ENCODE peak calls at places on chromosome 17, in seven cellular contexts. D is tibial artery; X is CD8-positive, alpha-beta memory T cell; Z is PC-3; R is adrenal gland; U is heart left ventricle; S is stomach. H is an unnamed sample. For H3K9me3, the result is how much of the 10 kb centered on the place peaks cover.

GRCh38 chr17:4553669-4554068 is 1.5 kb downstream of the MYBBP1A start:
- DNase-seq in S (no peak), X (no peak), U (peak), R (no peak), Z (no peak), D (no peak), H (no peak)

GRCh38 chr17:66301418-66301863 is 972 bp upstream of the PRKCA start:
- DNase-seq in S (no peak), X (no peak), D (no peak), U (no peak), Z (no peak), R (no peak), H (no peak)

GRCh38 chr17:61397086-61397842 is 2.4 kb upstream of the TBX2 start:
- DNase-seq in U (peak), R (no peak), D (no peak), X (no peak), S (no peak), Z (no peak), H (no peak)

GRCh38 chr17:11122908-11123307 is 118.1 kb upstream of the SHISA6 start:
- DNase-seq in D (no peak), R (no peak), X (no peak), S (peak), U (peak), Z (no peak), H (no peak)

GRCh38 chr17:80671823-80672105 is 127.1 kb downstream of the RPTOR start:
- DNase-seq in D (no peak), S (no peak), X (no peak), U (no peak), R (no peak), Z (no peak), H (no peak)

GRCh38 chr17:44314869-44315661 is 6.7 kb downstream of the RUNDC3A start:
- DNase-seq in U (no peak), Z (peak), D (no peak), R (no peak), S (peak), X (no peak), H (no peak)

GRCh38 chr17:82702161-82702932 is 3.8 kb upstream of the RAB40B start:
- DNase-seq in S (no peak), D (no peak), Z (no peak), X (no peak), R (no peak), U (no peak), H (no peak)

GRCh38 chr17:48011405-48012150 is 26.0 kb downstream of the COPZ2 start:
- DNase-seq in U (peak), D (no peak), S (peak), X (no peak), Z (peak), R (no peak), H (peak)

GRCh38 chr17:50266384-50267073 is 7.7 kb upstream of the TMEM92 start:
- DNase-seq in R (no peak), S (peak), X (no peak), D (peak), U (peak), Z (peak), H (peak)

DNA sequence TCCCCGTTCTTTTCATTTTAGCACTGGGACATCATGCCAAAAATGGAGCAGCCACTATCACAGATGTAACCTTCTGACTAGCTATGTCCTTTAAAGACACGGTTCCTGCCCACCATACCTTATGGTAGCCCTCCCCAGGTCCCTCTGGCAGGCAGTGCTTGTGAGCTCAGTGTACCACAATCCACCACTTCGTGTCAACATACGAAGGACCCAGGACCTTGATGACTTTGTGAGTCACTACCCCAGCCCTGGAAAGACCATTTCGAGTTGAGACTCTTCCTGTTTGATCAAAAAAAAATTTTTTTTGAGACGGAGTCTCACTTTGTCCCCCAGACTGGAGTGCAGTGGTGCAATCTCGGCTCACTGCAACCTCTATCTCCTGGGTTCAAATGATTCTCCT is 21.0 kb upstream of the FLCN start:
- DNase-seq in Z (no peak), D (no peak), U (no peak), S (no peak), R (no peak), X (no peak), H (no peak)
- H3K9me3 ChIP-seq in Z (under half), D (under half), U (under half), S (under half), R (under half), X (under half), H (under half)

GRCh38 chr17:71284032-71284755 is 836.6 kb upstream of the SOX9 start:
- DNase-seq in D (no peak), S (no peak), U (no peak), X (no peak), R (no peak), Z (no peak), H (no peak)
- H3K9me3 ChIP-seq in D (under half), S (under half), U (under half), X (under half), R (under half), Z (under half), H (under half)

DNA sequence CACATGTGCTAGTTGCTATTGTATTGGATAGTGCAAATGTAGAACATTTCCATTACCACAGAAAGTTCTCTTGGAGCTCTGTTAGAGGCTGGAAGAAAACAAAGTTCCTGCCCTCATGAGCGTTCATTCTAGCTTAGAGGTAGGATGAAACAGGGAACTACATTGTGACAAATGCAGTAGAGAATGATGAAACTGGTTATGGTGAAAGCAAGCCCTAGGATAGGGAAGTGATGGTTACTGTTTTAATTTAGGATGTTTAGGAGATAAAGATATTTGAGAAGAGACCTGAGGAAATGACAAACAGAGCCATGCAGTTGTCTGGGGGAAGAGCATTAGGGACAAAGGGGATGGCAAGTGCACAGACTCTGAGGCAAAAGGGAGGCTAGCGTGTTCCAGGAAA is 50.7 kb downstream of the AATF start:
- DNase-seq in X (no peak), U (no peak), S (no peak), R (no peak), Z (no peak), D (no peak), H (no peak)
- H3K9me3 ChIP-seq in X (under half), U (under half), S (under half), R (under half), Z (under half), D (under half), H (under half)

GRCh38 chr17:21129023-21129681 is 2.4 kb downstream of the DHRS7B start:
- DNase-seq in R (peak), S (no peak), X (no peak), D (peak), U (peak), Z (peak), H (no peak)

GRCh38 chr17:21131090-21131616 is 4.4 kb downstream of the DHRS7B start:
- DNase-seq in Z (no peak), S (no peak), R (no peak), D (no peak), X (no peak), U (no peak), H (no peak)

GRCh38 chr17:21132428-21132827 is 5.7 kb downstream of the DHRS7B start:
- DNase-seq in U (peak), Z (no peak), R (no peak), D (no peak), X (no peak), S (no peak), H (no peak)

DNA sequence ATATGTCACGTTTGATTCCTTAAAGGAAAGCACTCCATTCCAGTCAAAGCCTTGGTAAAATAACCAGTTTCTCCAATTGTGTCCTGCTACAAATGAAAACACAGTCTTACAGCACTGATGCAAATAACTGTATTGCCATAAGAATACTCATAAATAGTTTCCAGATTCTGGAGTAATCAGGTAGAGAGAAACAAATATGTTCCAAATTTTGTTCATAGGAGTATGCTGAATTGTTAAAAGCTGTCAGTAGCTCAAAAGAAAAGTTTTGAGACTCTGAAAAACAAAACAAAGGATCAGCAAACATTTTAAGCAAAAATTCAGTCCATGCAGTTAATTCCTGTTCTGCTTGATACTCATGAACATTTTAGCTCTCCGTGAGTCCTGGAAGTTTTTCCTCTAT is 7.8 kb downstream of the DHRS7B start:
- DNase-seq in D (no peak), U (no peak), Z (no peak), X (no peak), S (no peak), R (no peak), H (no peak)
- H3K9me3 ChIP-seq in D (under half), U (under half), Z (under half), X (under half), S (under half), R (under half), H (under half)

GRCh38 chr17:3318336-3318735 is 20.2 kb upstream of the OR3A1 start:
- DNase-seq in D (no peak), U (no peak), R (no peak), X (no peak), S (no peak), Z (peak), H (no peak)

DNA sequence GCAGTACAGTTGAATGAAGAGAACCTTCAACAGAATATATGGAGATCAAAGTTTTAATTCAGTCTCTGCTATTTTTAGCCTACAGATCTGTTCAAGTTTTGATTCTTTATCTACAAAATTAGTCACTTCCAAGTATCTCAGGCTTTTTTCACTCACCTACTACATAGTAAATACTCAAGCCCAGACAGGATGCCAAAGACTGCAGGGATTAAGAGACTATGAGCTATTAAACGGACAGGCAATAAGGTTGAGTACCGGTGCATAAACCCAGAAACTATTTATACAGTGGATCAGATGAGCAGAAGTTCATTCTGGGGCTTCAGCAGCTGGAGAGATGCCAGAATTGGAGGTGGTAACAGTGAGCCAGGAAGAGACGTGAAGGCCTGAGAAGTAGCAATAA is 18.7 kb upstream of the OR3A1 start:
- DNase-seq in R (no peak), Z (no peak), X (no peak), U (no peak), S (no peak), D (no peak), H (no peak)
- H3K9me3 ChIP-seq in R (under half), Z (under half), X (under half), U (under half), S (under half), D (under half), H (under half)

GRCh38 chr17:68587847-68588246 is 13.3 kb downstream of the FAM20A start:
- DNase-seq in S (no peak), X (no peak), Z (no peak), R (no peak), U (no peak), D (no peak), H (no peak)

GRCh38 chr17:68587026-68587425 is 14.1 kb downstream of the FAM20A start:
- DNase-seq in X (no peak), S (no peak), U (no peak), Z (no peak), R (no peak), D (no peak), H (no peak)

GRCh38 chr17:68588362-68588761 is 12.8 kb downstream of the FAM20A start:
- DNase-seq in R (no peak), U (no peak), X (no peak), S (no peak), Z (no peak), D (no peak), H (no peak)

GRCh38 chr17:68591583-68591982 is 9.6 kb downstream of the FAM20A start:
- DNase-seq in R (peak), U (peak), S (no peak), X (no peak), Z (peak), D (no peak), H (no peak)

DNA sequence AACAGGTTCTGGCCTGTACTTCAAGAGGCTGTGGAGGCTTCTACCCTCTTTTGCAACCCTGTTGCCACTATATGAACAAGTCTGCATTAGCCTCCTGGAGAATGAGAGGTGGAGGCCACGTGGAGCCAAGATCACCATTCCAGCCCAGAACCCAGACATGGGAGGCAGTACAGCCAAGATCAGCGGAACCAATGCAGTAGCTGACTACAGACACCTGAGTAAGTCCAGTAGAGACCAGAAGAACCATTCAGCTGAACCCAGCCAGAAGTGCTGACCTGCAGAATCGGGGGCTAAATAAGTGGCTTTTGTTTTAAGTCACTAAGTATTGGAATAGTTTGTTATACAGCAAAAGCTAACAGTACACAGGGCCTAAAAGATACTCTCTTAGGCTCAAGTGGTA is 12.1 kb downstream of the FAM20A start:
- DNase-seq in S (no peak), X (no peak), R (no peak), U (no peak), D (no peak), Z (no peak), H (no peak)
- H3K9me3 ChIP-seq in S (under half), X (under half), R (under half), U (under half), D (under half), Z (under half), H (under half)

DNA sequence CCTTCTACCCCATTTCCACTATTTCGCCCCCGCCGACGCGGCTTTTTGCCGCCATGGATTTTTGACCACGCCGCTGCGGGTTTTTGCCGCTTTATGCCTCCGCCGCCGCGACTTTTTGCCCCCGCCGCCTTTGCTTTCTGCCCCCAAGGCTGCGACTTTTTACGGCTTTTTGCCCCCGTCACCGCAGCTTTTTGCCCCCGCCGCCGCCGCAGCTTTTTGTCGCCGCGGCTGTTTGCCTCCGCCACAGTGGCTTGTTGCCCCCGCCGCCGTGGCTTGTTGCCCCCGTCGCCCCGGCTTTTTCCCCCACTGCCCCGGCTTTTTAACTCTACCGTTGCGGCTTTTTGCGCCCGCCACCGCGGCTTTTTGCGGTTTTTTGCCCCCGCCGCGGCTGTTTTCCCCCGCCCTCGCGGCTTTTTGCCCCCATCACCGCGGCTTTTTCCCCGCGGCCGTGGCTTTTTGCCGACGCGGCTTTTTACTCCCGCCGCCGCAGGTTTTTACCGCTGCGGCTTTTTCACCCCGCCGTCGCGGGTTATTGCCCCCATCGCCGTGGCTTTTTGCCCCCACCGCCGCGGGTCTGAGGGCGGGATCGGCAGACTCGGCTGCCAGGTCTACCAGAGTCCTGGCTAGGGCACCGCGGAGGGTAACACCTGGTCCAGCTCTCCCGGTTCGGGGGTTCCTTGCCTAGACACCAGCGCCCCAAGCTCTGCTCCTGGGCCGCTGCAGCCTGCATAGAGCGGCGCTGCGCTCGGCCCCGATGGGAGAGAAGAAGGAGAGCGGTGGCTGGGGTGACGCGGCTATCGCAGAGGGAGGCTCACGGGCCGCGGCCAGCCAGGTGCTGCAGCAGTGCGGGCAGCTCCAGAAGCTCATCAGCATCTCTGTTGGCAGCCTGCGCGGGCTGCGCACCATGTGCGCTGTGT is 562.7 kb upstream of the WSB1 start:
- DNase-seq in Z (no peak), R (no peak), S (no peak), D (no peak), U (no peak), X (no peak), H (no peak)
- H3K9me3 ChIP-seq in Z (under half), R (under half), S (under half), D (under half), U (under half), X (under half), H (under half)

DNA sequence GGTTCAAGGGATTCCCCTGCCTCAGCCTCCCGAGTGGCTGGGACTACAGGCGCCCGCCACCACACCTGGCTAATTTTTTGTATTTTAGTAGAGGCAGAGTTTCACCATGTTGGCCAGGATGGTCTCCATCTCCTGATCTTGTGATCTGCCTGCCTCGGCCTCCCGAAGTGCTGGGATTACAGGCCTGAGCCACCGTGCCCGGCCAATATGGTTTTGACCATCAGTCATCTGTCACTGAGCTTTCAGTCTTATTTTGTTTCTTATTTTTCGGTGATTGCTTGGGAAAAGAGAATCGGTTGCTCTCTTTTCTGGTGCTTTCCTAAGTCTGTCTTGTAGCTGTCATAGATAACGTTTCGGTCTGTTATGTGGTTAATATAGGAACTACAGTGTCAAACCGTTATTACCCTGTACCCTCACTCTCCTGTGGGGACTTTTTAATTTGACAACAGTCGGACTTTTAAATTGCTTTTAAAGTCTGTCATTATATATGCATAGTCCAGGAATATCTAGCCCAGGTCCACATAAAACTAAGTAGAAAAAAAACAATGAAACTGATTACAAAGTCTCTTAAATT is 453.4 kb downstream of the KCNJ18 start:
- DNase-seq in R (no peak), Z (no peak), X (no peak), U (no peak), S (no peak), D (peak), H (no peak)
- H3K9me3 ChIP-seq in R (under half), Z (under half), X (under half), U (under half), S (under half), D (under half), H (under half)

GRCh38 chr17:39926588-39927100 is 757 bp downstream of the ORMDL3 start:
- DNase-seq in Z (peak), R (no peak), D (no peak), U (peak), X (peak), S (peak), H (peak)
- H3K9me3 ChIP-seq in Z (under half), R (under half), D (under half), U (under half), X (under half), S (under half), H (under half)